ENCODE peak calls at places on chromosomes 1 and 21, in five cellular contexts. O is stimulated activated CD8-positive, alpha-beta memory T cell treated with anti-CD3 and anti-CD28 coated beads, Interleukin-7, amount 100 ng/mL, for 4 hours; M is M059J; N is hepatocyte; F is omental fat pad. E is an unnamed sample.

GRCh38 chr21:28991861-28992525 is 684 bp downstream of the LTN1 start:
- DNase-seq in M (peak), O (no peak), N (peak), F (no peak), E (no peak)

GRCh38 chr1:181469829-181470228 is 13.5 kb upstream of the CACNA1E start:
- DNase-seq in M (peak), N (peak), O (no peak), F (no peak), E (peak)

GRCh38 chr1:9960705-9961562 is 17.7 kb downstream of the NMNAT1 start:
- DNase-seq in N (no peak), M (no peak), F (no peak), O (no peak), E (peak)

GRCh38 chr1:212974735-212975606 is 24.6 kb downstream of the VASH2 start:
- DNase-seq in O (no peak), N (no peak), M (no peak), F (no peak), E (no peak)

GRCh38 chr1:83692524-83693336 is 306.2 kb downstream of the TTLL7 start:
- DNase-seq in F (no peak), M (peak), N (peak), O (no peak), E (peak)

GRCh38 chr1:103514920-103515503 is 10.5 kb upstream of the RNPC3 start:
- DNase-seq in F (no peak), M (peak), N (peak), O (no peak), E (peak)

GRCh38 chr1:235614442-235614954 is 35.1 kb downstream of the GNG4 start:
- DNase-seq in O (no peak), N (no peak), F (no peak), M (no peak), E (no peak)

GRCh38 chr1:39266269-39266668 is 61.8 kb downstream of the MACF1 start:
- DNase-seq in M (peak), F (no peak), N (peak), O (no peak), E (no peak)

GRCh38 chr1:59432531-59433439 is 135.9 kb downstream of the FGGY start:
- DNase-seq in O (no peak), N (peak), M (no peak), F (no peak), E (no peak)

GRCh38 chr1:25068829-25069228 is 138.8 kb upstream of the RUNX3 start:
- DNase-seq in O (no peak), N (no peak), F (no peak), M (no peak), E (no peak)

GRCh38 chr1:57131257-57131656 is 165.4 kb upstream of the C8B start:
- DNase-seq in O (no peak), M (no peak), F (no peak), N (no peak), E (no peak)

GRCh38 chr1:28983509-28984310 is 69.3 kb downstream of the EPB41 start:
- DNase-seq in M (peak), N (peak), F (no peak), O (no peak), E (no peak)

GRCh38 chr1:157209514-157209913 is 71.3 kb upstream of the ETV3 start:
- DNase-seq in N (no peak), M (no peak), O (no peak), F (no peak), E (no peak)

GRCh38 chr1:50422946-50423669 is at the start of gene DMRTA2:
- DNase-seq in N (no peak), M (peak), O (no peak), F (no peak), E (peak)

GRCh38 chr1:34108269-34108668 is 56.8 kb downstream of the CSMD2 start:
- DNase-seq in N (no peak), O (no peak), M (no peak), F (no peak), E (peak)

GRCh38 chr1:167328762-167329483 is 108.2 kb downstream of the POU2F1 start:
- DNase-seq in O (no peak), N (no peak), F (no peak), M (no peak), E (peak)

GRCh38 chr1:201714542-201715276 is 114.2 kb upstream of the IPO9 start:
- DNase-seq in O (no peak), F (peak), M (peak), N (peak), E (peak)

GRCh38 chr1:66556161-66556611 is 22.2 kb downstream of the SGIP1 start:
- DNase-seq in M (no peak), O (no peak), F (no peak), N (no peak), E (no peak)

GRCh38 chr21:14308234-14308633 is 74.7 kb downstream of the HSPA13 start:
- DNase-seq in N (no peak), F (no peak), M (no peak), O (no peak), E (no peak)

GRCh38 chr1:226781937-226782609 is 43.0 kb upstream of the ITPKB start:
- DNase-seq in F (no peak), M (no peak), O (no peak), N (no peak), E (no peak)

GRCh38 chr21:26421724-26422123 is 151.4 kb downstream of the CYYR1 start:
- DNase-seq in M (no peak), O (no peak), F (no peak), N (no peak), E (no peak)

GRCh38 chr1:188822248-188822647 is 1655.4 kb downstream of the BRINP3 start:
- DNase-seq in M (peak), F (no peak), N (no peak), O (no peak), E (no peak)

GRCh38 chr1:227896710-227897655 is 50.7 kb downstream of the WNT9A start:
- DNase-seq in M (no peak), F (peak), N (no peak), O (no peak), E (no peak)

E was measured in astrocyte of the hippocampus.